ENCODE peak calls at places on chromosome 10, in ten cellular contexts. V is Panc1, T is HepG2, H is IMR-90, F is adipocyte, D is SJSA1, C is spleen, A is WERI-Rb-1, J is heart right ventricle, N is fibroblast of lung. Z is an unnamed sample. For H3K9me3 and H3K27me3, the result is how much of the 10 kb centered on the place peaks cover.

GRCh38 chr10:118817328-118818068 is 62.7 kb upstream of the CACUL1 start:
- DNase-seq in V (no peak), T (no peak), H (no peak), F (no peak), D (no peak), C (no peak), A (no peak), J (no peak), N (no peak), Z (no peak)

GRCh38 chr10:133133471-133134231 is 26.4 kb upstream of the KNDC1 start:
- DNase-seq in V (no peak), T (no peak), H (no peak), F (no peak), D (no peak), C (peak), A (no peak), J (no peak), N (no peak), Z (no peak)

GRCh38 chr10:114715171-114715670 is 57.1 kb upstream of the ABLIM1 start:
- DNase-seq in V (no peak), T (no peak), H (peak), F (peak), D (no peak), C (no peak), A (no peak), J (no peak), N (peak), Z (peak)

GRCh38 chr10:29691564-29692064 is 56.8 kb upstream of the SVIL start:
- DNase-seq in V (peak), T (no peak), H (peak), F (no peak), D (no peak), C (no peak), A (peak), J (peak), N (peak), Z (peak)

GRCh38 chr10:132616995-132617780 is 79.6 kb downstream of the INPP5A start:
- DNase-seq in V (no peak), T (no peak), H (no peak), F (no peak), D (peak), C (peak), A (no peak), J (no peak), N (no peak), Z (no peak)

GRCh38 chr10:24344279-24344678 is 135.3 kb downstream of the KIAA1217 start:
- DNase-seq in V (no peak), T (peak), H (peak), F (peak), D (no peak), C (no peak), A (no peak), J (no peak), N (peak), Z (peak)

GRCh38 chr10:43128958-43129706 is 9.1 kb upstream of the CSGALNACT2 start:
- DNase-seq in V (no peak), T (no peak), H (peak), F (peak), D (peak), C (peak), A (no peak), J (no peak), N (peak), Z (peak)

GRCh38 chr10:75712241-75712880 is 280.9 kb downstream of the LRMDA start:
- DNase-seq in V (no peak), T (no peak), H (no peak), F (no peak), D (no peak), C (no peak), A (no peak), J (peak), N (no peak), Z (no peak)

GRCh38 chr10:49656845-49657493 is 22.5 kb upstream of the C10orf53 start:
- DNase-seq in V (no peak), T (no peak), H (no peak), F (no peak), D (no peak), C (no peak), A (no peak), J (no peak), N (no peak), Z (no peak)
- H3K9me3 ChIP-seq in V (under half), T (under half), H (under half), F (under half), D (under half), C (under half), A (under half), J (under half), N (under half), Z (under half)

GRCh38 chr10:7410800-7411670 is at the start of gene SFMBT2:
- DNase-seq in V (no peak), T (no peak), H (peak), F (peak), D (no peak), C (peak), A (no peak), J (peak), N (peak), Z (peak)
- H3K27me3 ChIP-seq in V (under half), T (under half), H (under half), F (under half), D (half or more), C (under half), A (under half), J (under half), N (under half), Z (half or more)

GRCh38 chr10:63539994-63540393 is 18.8 kb downstream of the REEP3 start:
- DNase-seq in V (no peak), T (no peak), H (no peak), F (peak), D (no peak), C (no peak), A (no peak), J (no peak), N (no peak), Z (no peak)

GRCh38 chr10:63539377-63539776 is 18.2 kb downstream of the REEP3 start:
- DNase-seq in V (no peak), T (no peak), H (no peak), F (no peak), D (no peak), C (no peak), A (no peak), J (no peak), N (no peak), Z (no peak)

GRCh38 chr10:63544418-63544817 is 23.2 kb downstream of the REEP3 start:
- DNase-seq in V (no peak), T (no peak), H (no peak), F (no peak), D (no peak), C (no peak), A (no peak), J (no peak), N (no peak), Z (no peak)

GRCh38 chr10:63543576-63543962 is 22.4 kb downstream of the REEP3 start:
- DNase-seq in V (no peak), T (no peak), H (no peak), F (no peak), D (no peak), C (no peak), A (no peak), J (no peak), N (no peak), Z (no peak)

GRCh38 chr10:63542835-63543575 is 21.8 kb downstream of the REEP3 start:
- DNase-seq in V (no peak), T (no peak), H (peak), F (no peak), D (no peak), C (no peak), A (no peak), J (no peak), N (peak), Z (peak)
- H3K4me3 ChIP-seq in V (no peak), T (no peak), H (no peak), F (no peak), D (no peak), C (no peak), A (no peak), J (no peak), N (no peak), Z (no peak)

DNA sequence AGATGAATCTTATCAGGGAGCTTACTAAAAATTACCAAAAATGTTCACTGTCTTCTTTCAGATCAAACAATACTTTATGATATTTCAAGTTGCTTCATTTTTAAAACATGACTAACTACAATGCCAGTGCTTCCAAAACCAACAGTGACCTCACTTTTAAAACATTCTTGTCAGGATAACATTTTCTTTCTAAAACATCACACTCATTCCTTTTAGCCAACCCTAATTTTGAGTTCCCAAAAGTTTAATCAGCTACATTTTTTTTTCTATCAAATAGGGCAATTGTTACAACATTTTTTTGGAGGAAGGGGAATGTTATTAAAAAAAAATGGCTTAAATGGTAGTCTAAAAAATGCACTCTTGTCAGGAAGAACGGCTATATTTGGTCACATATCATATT is 37.3 kb downstream of the RTKN2 start:
- DNase-seq in V (peak), T (peak), H (peak), F (peak), D (no peak), C (no peak), A (no peak), J (no peak), N (peak), Z (no peak)
- H3K9me3 ChIP-seq in V (under half), T (under half), H (under half), F (under half), D (under half), C (under half), A (under half), J (under half), N (under half), Z (under half)

DNA sequence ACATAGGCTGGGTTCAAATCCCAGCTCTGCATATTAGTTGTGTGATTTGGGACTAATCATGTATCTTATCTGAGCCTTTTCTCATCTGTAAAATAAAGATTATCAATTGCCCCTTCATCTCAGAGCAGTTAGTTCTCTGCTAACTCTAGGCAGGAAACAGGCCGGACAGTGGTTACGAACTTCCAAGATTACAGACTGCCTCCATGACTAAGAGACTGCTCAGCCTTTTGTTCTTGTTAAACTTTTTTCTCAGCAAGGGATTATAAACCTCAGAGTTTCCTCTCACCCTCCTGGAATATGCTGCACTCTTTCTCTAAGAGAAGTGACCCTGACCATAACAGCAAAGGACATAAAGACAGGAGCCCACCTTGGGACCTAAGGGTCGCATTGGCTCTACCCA is 52.5 kb upstream of the NFKB2 start:
- DNase-seq in V (no peak), T (no peak), H (peak), F (peak), D (peak), C (no peak), A (no peak), J (no peak), N (peak), Z (peak)
- H3K27me3 ChIP-seq in V (under half), T (under half), H (under half), F (under half), D (under half), C (under half), A (under half), J (under half), N (under half), Z (under half)

DNA sequence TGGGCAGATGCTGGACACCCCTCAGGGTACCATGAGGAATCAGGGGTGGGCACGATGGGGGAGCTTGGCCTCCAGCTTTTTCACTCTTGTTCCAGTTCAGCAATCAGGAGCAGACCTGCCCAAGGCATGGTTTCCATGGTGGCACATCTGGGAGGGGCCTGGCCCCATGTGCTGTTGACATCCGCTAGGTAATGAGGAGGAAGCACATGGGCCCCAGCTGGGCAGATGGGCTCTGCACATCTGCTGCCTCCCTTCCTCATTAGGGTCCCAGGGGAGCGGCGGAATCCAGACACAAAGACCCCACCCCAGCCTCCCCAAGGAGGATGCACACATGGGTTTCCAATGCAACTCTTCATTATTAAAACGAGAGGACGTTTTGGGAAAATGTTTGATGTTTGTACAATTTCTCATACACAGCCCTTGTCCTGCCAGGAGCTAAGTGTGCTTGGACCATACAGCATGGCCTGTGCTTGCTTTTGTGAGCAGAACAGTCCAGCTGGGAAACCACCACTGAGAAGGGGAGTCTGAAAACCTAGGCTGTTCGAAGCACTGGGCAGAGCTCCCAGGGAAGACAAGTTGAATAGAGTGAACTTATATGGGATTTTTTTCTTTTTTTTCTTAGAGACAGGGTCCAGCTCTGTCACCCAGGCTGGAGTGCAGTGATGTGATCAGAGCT is 23.7 kb downstream of the FAM107B start:
- DNase-seq in V (no peak), T (no peak), H (no peak), F (no peak), D (no peak), C (peak), A (no peak), J (peak), N (no peak), Z (no peak)
- H3K4me3 ChIP-seq in V (no peak), T (no peak), H (no peak), F (no peak), D (no peak), C (no peak), A (no peak), J (no peak), N (no peak), Z (no peak)

DNA sequence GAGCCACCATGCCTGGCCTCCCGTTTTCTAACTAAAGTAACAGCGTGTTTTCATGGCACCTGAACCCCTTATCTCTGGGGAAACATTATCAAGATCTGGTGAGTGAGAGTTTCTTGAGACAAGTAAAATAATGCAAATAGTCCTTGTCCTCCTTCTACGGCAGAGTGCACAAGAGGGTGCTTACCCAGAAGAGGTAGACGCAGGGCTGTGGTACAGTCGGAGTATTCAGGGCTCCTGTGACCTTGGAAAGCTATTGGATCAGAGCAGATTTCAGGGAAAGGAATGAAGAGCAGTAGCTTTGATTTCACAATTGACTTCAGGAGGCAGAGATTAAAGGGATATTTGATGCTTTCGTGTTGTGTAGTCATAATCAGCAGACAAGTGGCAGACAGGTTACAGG is 269.1 kb downstream of the ZNF248 start:
- DNase-seq in V (no peak), T (no peak), H (no peak), F (no peak), D (no peak), C (no peak), A (no peak), J (no peak), N (no peak), Z (no peak)
- H3K9me3 ChIP-seq in V (under half), T (under half), H (under half), F (under half), D (under half), C (under half), A (under half), J (under half), N (under half), Z (under half)

DNA sequence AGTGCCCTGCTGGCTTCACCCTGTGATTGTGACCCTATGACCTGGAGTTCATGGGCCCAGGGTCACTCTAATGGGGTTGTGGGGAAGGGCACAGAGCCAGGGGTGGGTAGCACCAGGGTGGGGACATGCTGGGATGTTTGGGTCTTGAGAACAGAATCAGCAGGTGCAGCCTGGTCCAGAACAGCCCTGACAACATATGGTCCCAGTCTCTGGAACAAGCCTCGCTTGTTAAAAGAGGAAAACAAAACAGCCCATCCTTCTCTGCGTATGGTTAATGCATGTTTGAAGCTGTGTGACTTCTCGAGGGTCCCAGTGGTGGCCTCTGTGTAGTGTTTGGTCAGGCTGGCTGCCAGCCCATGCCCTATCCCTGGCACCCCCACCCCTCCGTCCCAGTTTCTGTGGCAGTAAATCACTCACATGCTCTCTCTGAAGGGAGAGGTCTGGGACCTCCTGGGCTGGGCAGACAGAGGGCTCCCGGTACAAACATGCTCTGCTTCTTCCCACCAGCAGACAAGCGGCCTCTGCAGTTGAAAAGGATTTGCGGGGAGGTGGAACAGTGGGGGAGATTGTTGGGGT is 79.4 kb downstream of the FAM241B start:
- DNase-seq in V (no peak), T (no peak), H (no peak), F (no peak), D (no peak), C (no peak), A (no peak), J (no peak), N (no peak), Z (no peak)
- H3K27me3 ChIP-seq in V (under half), T (under half), H (under half), F (half or more), D (under half), C (under half), A (under half), J (under half), N (under half), Z (under half)

GRCh38 chr10:111972109-111972508 is 211.5 kb downstream of the GPAM start:
- DNase-seq in V (no peak), T (peak), H (no peak), F (no peak), D (no peak), C (no peak), A (no peak), J (no peak), N (no peak), Z (peak)
- H3K4me3 ChIP-seq in V (no peak), T (no peak), H (no peak), F (no peak), D (no peak), C (no peak), A (no peak), J (no peak), N (no peak), Z (no peak)

GRCh38 chr10:37634351-37634880 is 223.0 kb downstream of the ZNF248 start:
- DNase-seq in V (no peak), T (no peak), H (no peak), F (no peak), D (no peak), C (no peak), A (no peak), J (no peak), N (no peak), Z (no peak)

GRCh38 chr10:37643187-37643586 is 214.2 kb downstream of the ZNF248 start:
- DNase-seq in V (no peak), T (no peak), H (no peak), F (no peak), D (no peak), C (no peak), A (no peak), J (no peak), N (no peak), Z (peak)

GRCh38 chr10:37640301-37640700 is 217.1 kb downstream of the ZNF248 start:
- DNase-seq in V (no peak), T (no peak), H (no peak), F (no peak), D (no peak), C (no peak), A (no peak), J (no peak), N (no peak), Z (no peak)

GRCh38 chr10:37639200-37639599 is 218.2 kb downstream of the ZNF248 start:
- DNase-seq in V (no peak), T (no peak), H (no peak), F (no peak), D (no peak), C (no peak), A (no peak), J (no peak), N (no peak), Z (no peak)

DNA sequence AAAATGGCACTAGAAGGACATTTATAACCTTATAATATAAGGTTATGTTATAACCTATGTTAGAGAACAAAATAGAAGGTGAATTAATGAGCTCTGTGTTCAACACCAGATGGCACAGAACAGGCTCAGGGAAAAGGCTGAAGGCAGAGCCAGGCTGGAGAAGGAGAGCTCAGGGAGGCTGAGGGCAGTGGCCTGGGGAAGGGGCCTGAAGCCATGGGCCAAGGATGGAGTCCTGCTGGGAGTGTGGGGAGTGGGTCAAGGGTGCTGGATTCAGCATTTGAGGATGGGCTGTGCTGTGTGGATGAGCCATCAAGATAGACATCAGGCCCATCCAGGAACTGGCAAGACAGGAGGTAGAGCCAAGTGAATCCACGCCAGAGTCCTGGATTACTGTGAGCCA is 218.8 kb downstream of the ZNF248 start:
- DNase-seq in V (no peak), T (no peak), H (no peak), F (no peak), D (no peak), C (no peak), A (no peak), J (no peak), N (no peak), Z (no peak)
- H3K9me3 ChIP-seq in V (under half), T (under half), H (under half), F (under half), D (under half), C (half or more), A (under half), J (under half), N (under half), Z (under half)